ENCODE peak calls at places on chromosomes 13 and 19, in eight cellular contexts. X is NCI-H460; D is NCI-H748 treated with DMSO at 0.1 percent for 48 hours; Z is activated CD4-positive, CD25-positive, alpha-beta regulatory T cell treated with anti-CD3 and anti-CD28 coated beads, Interleukin-2, amount 50 U/mL, for 16 hours; R is heart right ventricle; B is A549; M is transverse colon; L is NCI-H2081. F is an unnamed sample.

GRCh38 chr13:19862511-19863313 is 737 bp downstream of the ZMYM5 start:
- DNase-seq in X (no peak), D (no peak), Z (peak), R (peak), B (no peak), M (peak), L (peak), F (peak)

GRCh38 chr19:2261438-2262172 is 5.4 kb upstream of the JSRP1 start:
- DNase-seq in X (no peak), D (no peak), Z (no peak), R (no peak), B (no peak), M (peak), L (no peak), F (peak)

GRCh38 chr13:25691654-25692053 is 319.9 kb downstream of the ATP8A2 start:
- DNase-seq in X (no peak), D (peak), Z (no peak), R (no peak), B (no peak), M (no peak), L (peak), F (no peak)

GRCh38 chr13:95239293-95239692 is 62.0 kb downstream of the ABCC4 start:
- DNase-seq in X (no peak), D (no peak), Z (no peak), R (no peak), B (no peak), M (no peak), L (no peak), F (no peak)

GRCh38 chr19:34193439-34193838 is 21.1 kb downstream of the LSM14A start:
- DNase-seq in X (no peak), D (no peak), Z (no peak), R (no peak), B (no peak), M (no peak), L (peak), F (no peak)

GRCh38 chr13:95155504-95155903 is 145.7 kb downstream of the ABCC4 start:
- DNase-seq in X (no peak), D (peak), Z (no peak), R (no peak), B (no peak), M (no peak), L (peak), F (no peak)

GRCh38 chr13:42671502-42671901 is 97.5 kb downstream of the TNFSF11 start:
- DNase-seq in X (no peak), D (no peak), Z (no peak), R (no peak), B (no peak), M (no peak), L (no peak), F (no peak)

GRCh38 chr19:31255863-31256600 is 93.2 kb downstream of the TSHZ3 start:
- DNase-seq in X (no peak), D (no peak), Z (no peak), R (no peak), B (no peak), M (no peak), L (no peak), F (no peak)

GRCh38 chr19:16315825-16316505 is 8.7 kb upstream of the KLF2 start:
- DNase-seq in X (no peak), D (no peak), Z (no peak), R (peak), B (no peak), M (peak), L (no peak), F (peak)

GRCh38 chr19:38039966-38040365 is 133.0 kb downstream of the SIPA1L3 start:
- DNase-seq in X (no peak), D (no peak), Z (no peak), R (no peak), B (peak), M (no peak), L (no peak), F (no peak)

GRCh38 chr19:44927746-44928145 is 13.3 kb downstream of the APOC1 start:
- DNase-seq in X (no peak), D (no peak), Z (no peak), R (no peak), B (no peak), M (no peak), L (no peak), F (no peak)

GRCh38 chr13:64993514-64994164 is 2236.5 kb downstream of the PCDH9 start:
- DNase-seq in X (no peak), D (no peak), Z (no peak), R (no peak), B (no peak), M (no peak), L (no peak), F (no peak)

GRCh38 chr19:13621413-13621812 is 115.1 kb upstream of the CACNA1A start:
- DNase-seq in X (peak), D (no peak), Z (no peak), R (no peak), B (no peak), M (no peak), L (peak), F (no peak)

GRCh38 chr13:20294497-20294896 is 62.4 kb upstream of the GJB6 start:
- DNase-seq in X (no peak), D (no peak), Z (no peak), R (no peak), B (peak), M (no peak), L (no peak), F (no peak)

GRCh38 chr19:16161848-16162247 is 11.5 kb downstream of the CIB3 start:
- DNase-seq in X (no peak), D (no peak), Z (no peak), R (no peak), B (no peak), M (no peak), L (no peak), F (no peak)

GRCh38 chr13:82062772-82063171 is 1721.8 kb upstream of the SPRY2 start:
- DNase-seq in X (no peak), D (no peak), Z (no peak), R (no peak), B (no peak), M (no peak), L (no peak), F (no peak)

GRCh38 chr19:18450934-18451836 is 13.3 kb upstream of the ISYNA1 start:
- DNase-seq in X (peak), D (no peak), Z (peak), R (peak), B (no peak), M (peak), L (peak), F (peak)

GRCh38 chr19:33186431-33186830 is 7.7 kb upstream of the LRP3 start:
- DNase-seq in X (no peak), D (no peak), Z (no peak), R (no peak), B (no peak), M (no peak), L (no peak), F (no peak)

GRCh38 chr19:17327068-17327653 is 7.5 kb downstream of the ANO8 start:
- DNase-seq in X (no peak), D (no peak), Z (no peak), R (no peak), B (no peak), M (no peak), L (no peak), F (no peak)

GRCh38 chr19:5141278-5141925 is 172.5 kb downstream of the KDM4B start:
- DNase-seq in X (no peak), D (no peak), Z (no peak), R (no peak), B (no peak), M (no peak), L (no peak), F (peak)

GRCh38 chr19:18416778-18417249 is 2.4 kb upstream of the SSBP4 start:
- DNase-seq in X (peak), D (peak), Z (no peak), R (peak), B (no peak), M (peak), L (peak), F (peak)

GRCh38 chr19:38699027-38699346 is 45.3 kb downstream of the CAPN12 start:
- DNase-seq in X (no peak), D (no peak), Z (no peak), R (no peak), B (no peak), M (no peak), L (no peak), F (no peak)

GRCh38 chr13:32031815-32032345 is 306 bp downstream of the FRY start:
- DNase-seq in X (no peak), D (peak), Z (no peak), R (no peak), B (no peak), M (no peak), L (no peak), F (no peak)

GRCh38 chr19:29311391-29311790 is 98.4 kb upstream of the UQCRFS1 start:
- DNase-seq in X (no peak), D (peak), Z (no peak), R (no peak), B (no peak), M (no peak), L (no peak), F (no peak)

GRCh38 chr13:29948791-29949190 is 98.4 kb upstream of the UBL3 start:
- DNase-seq in X (no peak), D (no peak), Z (no peak), R (no peak), B (no peak), M (no peak), L (no peak), F (no peak)

GRCh38 chr19:23075031-23075733 is 41.6 kb upstream of the ZNF730 start:
- DNase-seq in X (no peak), D (peak), Z (no peak), R (peak), B (no peak), M (peak), L (peak), F (peak)

GRCh38 chr13:30371649-30372265 is 50.5 kb upstream of the UBE2L5 start:
- DNase-seq in X (no peak), D (no peak), Z (peak), R (no peak), B (no peak), M (peak), L (no peak), F (peak)

GRCh38 chr13:32253911-32254399 is 61.2 kb downstream of the ZAR1L start:
- DNase-seq in X (no peak), D (no peak), Z (no peak), R (peak), B (no peak), M (no peak), L (no peak), F (peak)

GRCh38 chr19:38253788-38254187 is 2.4 kb downstream of the PPP1R14A start:
- DNase-seq in X (no peak), D (no peak), Z (no peak), R (no peak), B (no peak), M (no peak), L (no peak), F (no peak)

GRCh38 chr13:79382545-79383275 is 23.3 kb downstream of the RBM26 start:
- DNase-seq in X (no peak), D (no peak), Z (no peak), R (no peak), B (no peak), M (no peak), L (peak), F (no peak)

GRCh38 chr13:76758738-76759137 is 127.5 kb downstream of the KCTD12 start:
- DNase-seq in X (no peak), D (no peak), Z (no peak), R (no peak), B (no peak), M (no peak), L (no peak), F (no peak)

GRCh38 chr19:54325194-54325621 is 12.2 kb upstream of the LILRA5 start:
- DNase-seq in X (peak), D (peak), Z (peak), R (no peak), B (peak), M (no peak), L (peak), F (peak)

F was measured in body of pancreas.